ENCODE peak calls at places on chromosomes 16 and 17, in six cellular contexts. One of them, this sample, is unnamed.

GRCh38 chr17:32253117-32253611 is 12.5 kb upstream of the RHBDL3 start:
- DNase-seq in cardiac muscle cell: peak; percentile 82
- DNase-seq in CD8-positive, alpha-beta T cell: peak; percentile 60
- DNase-seq in hippocampal formation: peak; percentile 72
- DNase-seq in T-helper 1 cell: no peak
- DNase-seq in DMS 273 treated with DMSO at 0.1 percent for 48 hours: no peak
- DNase-seq in this sample: peak; percentile 65

GRCh38 chr17:56489980-56490379 is 103.5 kb upstream of the NOG start:
- DNase-seq in cardiac muscle cell: no peak
- DNase-seq in CD8-positive, alpha-beta T cell: no peak
- DNase-seq in hippocampal formation: no peak
- DNase-seq in T-helper 1 cell: no peak
- DNase-seq in DMS 273 treated with DMSO at 0.1 percent for 48 hours: no peak
- DNase-seq in this sample: no peak

GRCh38 chr17:70184770-70185169 is 15.4 kb downstream of the KCNJ2 start:
- DNase-seq in cardiac muscle cell: peak; percentile 36
- DNase-seq in CD8-positive, alpha-beta T cell: no peak
- DNase-seq in hippocampal formation: no peak
- DNase-seq in T-helper 1 cell: no peak
- DNase-seq in DMS 273 treated with DMSO at 0.1 percent for 48 hours: no peak
- DNase-seq in this sample: no peak

GRCh38 chr17:79230576-79230975 is 156.0 kb downstream of the ENGASE start:
- DNase-seq in cardiac muscle cell: no peak
- DNase-seq in CD8-positive, alpha-beta T cell: no peak
- DNase-seq in hippocampal formation: no peak
- DNase-seq in T-helper 1 cell: no peak
- DNase-seq in DMS 273 treated with DMSO at 0.1 percent for 48 hours: no peak
- DNase-seq in this sample: no peak

GRCh38 chr17:2068589-2069051 is 13.7 kb downstream of the HIC1 start:
- DNase-seq in cardiac muscle cell: peak; percentile 31
- DNase-seq in CD8-positive, alpha-beta T cell: no peak
- DNase-seq in hippocampal formation: no peak
- DNase-seq in T-helper 1 cell: no peak
- DNase-seq in DMS 273 treated with DMSO at 0.1 percent for 48 hours: peak; percentile 32
- DNase-seq in this sample: no peak

GRCh38 chr16:51815527-51815926 is 664.5 kb upstream of the SALL1 start:
- DNase-seq in cardiac muscle cell: no peak
- DNase-seq in CD8-positive, alpha-beta T cell: no peak
- DNase-seq in hippocampal formation: no peak
- DNase-seq in T-helper 1 cell: no peak
- DNase-seq in DMS 273 treated with DMSO at 0.1 percent for 48 hours: no peak
- DNase-seq in this sample: no peak

GRCh38 chr17:36936455-36936934 is 780 bp upstream of the LHX1 start:
- DNase-seq in cardiac muscle cell: no peak
- DNase-seq in CD8-positive, alpha-beta T cell: no peak
- DNase-seq in hippocampal formation: no peak
- DNase-seq in T-helper 1 cell: no peak
- DNase-seq in DMS 273 treated with DMSO at 0.1 percent for 48 hours: no peak
- DNase-seq in this sample: no peak

GRCh38 chr17:76376318-76377133 is 7.9 kb upstream of the SPHK1 start:
- DNase-seq in cardiac muscle cell: peak; percentile 35
- DNase-seq in CD8-positive, alpha-beta T cell: no peak
- DNase-seq in hippocampal formation: no peak
- DNase-seq in T-helper 1 cell: no peak
- DNase-seq in DMS 273 treated with DMSO at 0.1 percent for 48 hours: no peak
- DNase-seq in this sample: no peak

GRCh38 chr17:54899201-54899600 is 1.5 kb upstream of the TOM1L1 start:
- DNase-seq in cardiac muscle cell: no peak
- DNase-seq in CD8-positive, alpha-beta T cell: no peak
- DNase-seq in hippocampal formation: no peak
- DNase-seq in T-helper 1 cell: no peak
- DNase-seq in DMS 273 treated with DMSO at 0.1 percent for 48 hours: no peak
- DNase-seq in this sample: no peak

GRCh38 chr17:31392002-31392855 is 754 bp downstream of the RAB11FIP4 start:
- DNase-seq in cardiac muscle cell: no peak
- DNase-seq in CD8-positive, alpha-beta T cell: no peak
- DNase-seq in hippocampal formation: peak; percentile 38
- DNase-seq in T-helper 1 cell: no peak
- DNase-seq in DMS 273 treated with DMSO at 0.1 percent for 48 hours: no peak
- DNase-seq in this sample: no peak

GRCh38 chr17:82414548-82415281 is 3.4 kb upstream of the HEXD start:
- DNase-seq in cardiac muscle cell: peak; percentile 79
- DNase-seq in CD8-positive, alpha-beta T cell: peak; percentile 73
- DNase-seq in hippocampal formation: peak; percentile 60
- DNase-seq in T-helper 1 cell: peak; percentile 53
- DNase-seq in DMS 273 treated with DMSO at 0.1 percent for 48 hours: no peak
- DNase-seq in this sample: peak; percentile 64

GRCh38 chr17:81990836-81991683 is 13.6 kb downstream of the ASPSCR1 start:
- DNase-seq in cardiac muscle cell: no peak
- DNase-seq in CD8-positive, alpha-beta T cell: no peak
- DNase-seq in hippocampal formation: no peak
- DNase-seq in T-helper 1 cell: no peak
- DNase-seq in DMS 273 treated with DMSO at 0.1 percent for 48 hours: no peak
- DNase-seq in this sample: no peak